ENCODE peak calls at places on chromosomes 1 and 21, in six cellular contexts. U is GM20000, W is astrocyte of the cerebellum, F is RWPE1, D is neuronal stem cell, M is D341Med. N is an unnamed sample.

GRCh38 chr21:46121286-46122221 is 23.6 kb downstream of the COL6A2 start:
- DNase-seq in F (no peak), D (no peak), W (no peak), M (no peak), U (no peak), N (no peak)

GRCh38 chr1:238196516-238196915 is 305.8 kb upstream of the ZP4 start:
- DNase-seq in D (no peak), U (no peak), M (no peak), F (no peak), W (no peak), N (no peak)

GRCh38 chr1:7250826-7251800 is 465.9 kb downstream of the CAMTA1 start:
- DNase-seq in W (no peak), D (no peak), F (no peak), M (no peak), U (no peak), N (no peak)

GRCh38 chr1:53619811-53620619 is 118.9 kb downstream of the GLIS1 start:
- DNase-seq in W (no peak), D (no peak), F (no peak), M (peak), U (no peak), N (no peak)

GRCh38 chr1:230459463-230459862 is 33.3 kb upstream of the PGBD5 start:
- DNase-seq in F (peak), W (peak), M (no peak), U (no peak), D (peak), N (no peak)

GRCh38 chr1:111407297-111407696 is 20.2 kb downstream of the OVGP1 start:
- DNase-seq in W (no peak), M (no peak), U (no peak), F (no peak), D (no peak), N (no peak)

GRCh38 chr1:107625405-107626029 is 339.5 kb downstream of the VAV3 start:
- DNase-seq in D (no peak), M (no peak), U (no peak), F (no peak), W (no peak), N (no peak)

GRCh38 chr1:10267319-10267718 is 56.9 kb downstream of the KIF1B start:
- DNase-seq in D (no peak), W (no peak), F (no peak), U (no peak), M (no peak), N (no peak)

GRCh38 chr1:110300412-110300811 is 38.8 kb upstream of the RBM15 start:
- DNase-seq in U (no peak), M (no peak), D (no peak), W (no peak), F (no peak), N (no peak)

GRCh38 chr1:6168947-6169586 is 11.1 kb downstream of the CHD5 start:
- DNase-seq in W (no peak), D (no peak), U (no peak), F (no peak), M (no peak), N (no peak)

GRCh38 chr1:77313491-77313890 is 31.7 kb downstream of the AK5 start:
- DNase-seq in D (peak), F (no peak), W (no peak), M (peak), U (no peak), N (peak)

GRCh38 chr1:106675558-106675957 is 380.9 kb upstream of the PRMT6 start:
- DNase-seq in W (no peak), U (no peak), D (no peak), M (no peak), F (no peak), N (no peak)

GRCh38 chr1:228390649-228391048 is 16.0 kb downstream of the TRIM11 start:
- DNase-seq in W (no peak), M (no peak), F (no peak), D (no peak), U (no peak), N (no peak)

GRCh38 chr1:226443439-226443838 is 35.5 kb upstream of the PARP1 start:
- DNase-seq in W (peak), D (no peak), F (peak), M (no peak), U (no peak), N (no peak)

GRCh38 chr1:46806196-46807020 is 7.6 kb downstream of the CYP4B1 start:
- DNase-seq in D (no peak), M (peak), U (no peak), F (no peak), W (no peak), N (no peak)

GRCh38 chr1:63688302-63688701 is 85.5 kb upstream of the ROR1 start:
- DNase-seq in W (no peak), U (no peak), D (no peak), F (no peak), M (no peak), N (no peak)